ENCODE peak calls at places on chromosome 14, in nine cellular contexts. Y, T, H, V, N, B, W, E and L are unnamed samples. For H3K36me3, the result is how much of the 10 kb centered on the place peaks cover.

GRCh38 chr14:94918896-94919295 is 149.0 kb upstream of the GSC start:
- DNase-seq in Y (no peak), T (no peak), N (no peak), H (no peak), B (no peak), V (no peak), E (no peak), W (no peak), L (no peak)

GRCh38 chr14:50247245-50247644 is 15.9 kb upstream of the SOS2 start:
- DNase-seq in N (no peak), E (no peak), H (no peak), V (no peak), Y (no peak), T (no peak), W (no peak), B (no peak), L (no peak)

GRCh38 chr14:95018845-95019244 is 138.5 kb downstream of the DICER1 start:
- DNase-seq in N (no peak), E (no peak), W (no peak), Y (no peak), B (no peak), H (no peak), T (no peak), V (no peak), L (no peak)

GRCh38 chr14:57714487-57714899 is 151.4 kb downstream of the SLC35F4 start:
- DNase-seq in Y (no peak), E (no peak), N (no peak), W (no peak), B (no peak), V (no peak), T (no peak), H (no peak), L (no peak)

GRCh38 chr14:85960781-85961180 is 430.8 kb downstream of the FLRT2 start:
- DNase-seq in E (no peak), T (no peak), B (no peak), Y (no peak), N (no peak), H (no peak), W (no peak), V (no peak), L (no peak)

GRCh38 chr14:36054353-36055051 is 122.0 kb downstream of the PTCSC3 start:
- DNase-seq in H (no peak), T (no peak), N (no peak), B (no peak), E (no peak), W (peak), Y (no peak), V (no peak), L (no peak)

GRCh38 chr14:56807586-56808168 is 2.6 kb downstream of the OTX2 start:
- DNase-seq in B (no peak), Y (no peak), E (no peak), T (no peak), W (no peak), H (no peak), V (peak), N (peak), L (no peak)

GRCh38 chr14:87283547-87283946 is 709.4 kb downstream of the GALC start:
- DNase-seq in H (no peak), N (peak), Y (no peak), W (no peak), T (no peak), B (no peak), E (no peak), V (no peak), L (no peak)

GRCh38 chr14:99393059-99393655 is 87.5 kb downstream of the SETD3 start:
- DNase-seq in W (no peak), H (no peak), V (peak), B (no peak), Y (no peak), N (no peak), E (no peak), T (no peak), L (no peak)

GRCh38 chr14:49882826-49883694 is 9.8 kb upstream of the ARF6 start:
- DNase-seq in E (no peak), H (no peak), W (no peak), N (no peak), T (no peak), Y (no peak), V (no peak), B (no peak), L (no peak)

DNA sequence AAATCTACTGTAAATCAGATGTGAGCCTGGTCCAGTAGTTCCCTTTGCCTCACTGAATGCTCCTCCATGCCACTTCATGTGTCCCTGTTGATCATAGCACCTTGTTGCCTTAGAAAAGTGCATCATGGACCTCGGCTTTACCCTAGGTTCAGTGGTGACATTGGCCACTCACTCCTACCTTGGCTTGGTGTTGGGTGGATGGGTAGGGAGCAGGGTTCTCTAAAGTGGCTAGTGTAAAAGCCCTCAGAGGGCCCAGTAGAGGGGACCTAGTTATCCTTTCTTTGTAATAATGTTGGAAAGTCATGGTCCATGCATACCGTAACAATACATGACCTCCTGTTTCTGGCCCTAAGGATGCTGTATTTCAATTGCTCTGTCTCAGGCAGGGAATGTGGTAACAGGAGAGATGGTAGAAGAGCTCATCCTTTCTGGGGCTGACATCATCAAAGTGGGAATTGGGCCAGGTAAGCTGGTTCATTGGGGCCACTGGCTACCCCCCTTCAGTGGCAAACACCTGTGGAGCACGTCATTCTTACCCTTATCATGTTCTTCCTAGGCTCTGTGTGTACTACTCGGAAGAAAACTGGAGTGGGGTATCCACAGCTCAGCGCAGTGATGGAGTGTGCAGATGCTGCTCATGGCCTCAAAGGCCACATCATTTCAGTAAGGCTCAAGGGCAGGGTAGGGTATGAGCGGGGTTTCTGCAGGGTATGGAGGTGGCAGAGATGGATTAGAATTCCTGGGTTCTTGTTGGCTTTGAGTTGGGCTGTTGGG is 4.1 kb downstream of the GMPR2 start:
- DNase-seq in T (no peak), W (no peak), H (no peak), Y (no peak), N (no peak), B (no peak), V (no peak), E (no peak), L (no peak)
- H3K36me3 ChIP-seq in T (under half), W (half or more), H (under half), Y (half or more), N (half or more), B (under half), V (half or more), E (under half), L (under half)

GRCh38 chr14:103916636-103917262 is 11.5 kb upstream of the TDRD9 start:
- DNase-seq in W (no peak), T (peak), Y (no peak), E (no peak), B (no peak), V (no peak), N (no peak), H (no peak), L (no peak)
- H3K36me3 ChIP-seq in W (half or more), T (under half), Y (under half), E (under half), B (under half), V (under half), N (under half), H (under half), L (under half)

GRCh38 chr14:20381341-20381740 is 32.0 kb downstream of the TEP1 start:
- DNase-seq in V (no peak), Y (no peak), N (peak), T (no peak), W (no peak), E (no peak), B (no peak), H (no peak), L (no peak)
- H3K36me3 ChIP-seq in V (under half), Y (half or more), N (half or more), T (half or more), W (half or more), E (under half), B (half or more), H (under half), L (half or more)

GRCh38 chr14:102205560-102205959 is 65.9 kb downstream of the WDR20 start:
- DNase-seq in T (peak), H (no peak), Y (no peak), N (no peak), B (no peak), V (no peak), E (no peak), W (no peak), L (no peak)
- H3K36me3 ChIP-seq in T (under half), H (under half), Y (under half), N (under half), B (under half), V (under half), E (under half), W (half or more), L (under half)

GRCh38 chr14:68285421-68286179 is 466.0 kb downstream of the RAD51B start:
- DNase-seq in B (no peak), W (no peak), E (peak), T (no peak), N (no peak), V (no peak), H (no peak), Y (peak), L (no peak)
- H3K36me3 ChIP-seq in B (under half), W (under half), E (under half), T (under half), N (under half), V (under half), H (under half), Y (under half), L (under half)

DNA sequence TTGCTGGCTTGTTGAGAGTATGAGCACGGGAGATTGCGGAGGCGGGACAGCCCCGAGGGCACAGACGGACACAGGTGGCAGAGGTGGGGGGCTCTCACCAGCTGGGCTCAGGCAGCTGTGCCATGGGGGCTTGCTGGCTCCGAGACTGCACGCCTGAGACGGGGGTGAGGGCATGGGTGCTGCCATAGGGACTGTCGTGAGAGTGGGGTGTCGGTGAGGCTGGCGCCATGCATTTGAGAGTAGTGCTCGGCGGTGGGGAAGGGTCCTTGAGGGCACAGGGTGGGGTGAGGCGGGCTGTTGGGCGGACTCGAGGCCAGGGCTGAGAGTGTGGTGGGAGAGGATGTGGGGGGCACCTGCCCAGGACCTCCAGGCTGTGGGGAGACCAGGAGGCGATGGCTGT is 40.7 kb upstream of the TEX22 start:
- DNase-seq in T (no peak), B (peak), H (no peak), N (peak), W (no peak), E (no peak), V (no peak), Y (no peak), L (no peak)
- H3K36me3 ChIP-seq in T (under half), B (under half), H (under half), N (under half), W (under half), E (under half), V (under half), Y (under half), L (under half)

DNA sequence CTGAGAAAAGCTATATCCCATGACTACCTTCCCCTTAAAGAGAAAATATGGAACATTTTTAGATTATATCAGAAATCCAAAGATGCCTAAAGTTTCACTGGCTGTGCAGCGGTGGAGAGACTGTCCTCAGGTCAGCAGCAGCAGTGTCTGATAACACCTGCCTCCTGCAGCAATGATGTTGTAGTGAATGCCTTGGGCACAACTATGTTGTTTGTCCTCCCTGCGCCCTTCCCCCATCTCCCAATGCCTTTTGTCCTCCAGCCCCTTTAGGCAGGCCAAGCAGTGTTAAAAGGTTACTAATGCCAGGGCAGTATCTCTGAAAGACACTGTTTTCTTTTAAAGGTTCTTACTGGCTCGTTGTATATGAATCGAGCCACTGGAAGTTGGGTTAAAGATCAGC is 13.2 kb downstream of the RTRAF start:
- DNase-seq in Y (no peak), B (no peak), T (no peak), W (no peak), V (no peak), H (no peak), N (no peak), E (no peak), L (no peak)
- H3K36me3 ChIP-seq in Y (half or more), B (half or more), T (under half), W (half or more), V (half or more), H (under half), N (half or more), E (under half), L (under half)

DNA sequence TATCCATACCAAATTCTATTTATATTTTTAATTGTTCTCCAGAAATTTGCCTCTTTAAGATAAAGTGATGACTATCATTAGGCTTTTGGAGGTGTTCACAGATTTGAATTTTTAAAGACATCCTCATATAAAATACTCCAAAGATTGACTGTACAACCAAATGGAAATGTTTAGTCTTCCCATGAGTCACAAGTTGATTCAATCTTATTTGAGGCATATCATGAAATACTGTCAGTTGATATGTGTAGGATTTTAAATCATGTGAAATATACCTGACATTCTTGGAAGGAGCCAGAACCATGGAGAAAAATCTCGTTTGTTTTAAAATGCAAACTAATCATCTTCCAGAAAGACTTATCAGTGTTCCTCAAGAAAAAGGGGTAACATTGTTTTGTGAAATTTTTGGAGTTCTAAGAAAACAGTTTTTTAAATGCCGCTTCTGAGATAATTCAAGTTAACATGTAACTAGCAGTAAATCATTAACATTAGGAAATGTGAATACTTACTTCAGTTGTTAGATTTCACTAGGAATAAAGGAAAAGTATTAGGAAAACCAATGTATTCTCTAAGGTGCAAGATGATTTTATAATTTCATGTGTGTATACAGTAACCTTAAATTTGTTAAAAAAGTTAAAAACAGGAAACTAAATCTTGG is 36.6 kb downstream of the PAPOLA start:
- DNase-seq in E (no peak), Y (no peak), V (no peak), W (no peak), T (no peak), H (no peak), B (no peak), N (no peak), L (no peak)
- H3K36me3 ChIP-seq in E (under half), Y (under half), V (under half), W (half or more), T (under half), H (under half), B (under half), N (under half), L (under half)